ENCODE peak calls at places on chromosomes 13 and 19, in ten cellular contexts. L, D, C, X, J, Q, P, N, I and F are unnamed samples.

GRCh38 chr13:56201834-56202233 is 938.9 kb upstream of the PRR20A start:
- DNase-seq in L (no peak), D (no peak), C (no peak), X (no peak), J (no peak), Q (no peak), P (no peak), N (no peak), I (no peak), F (no peak)

GRCh38 chr19:8397291-8397690 is 7.1 kb downstream of the RAB11B start:
- DNase-seq in L (no peak), D (no peak), C (no peak), X (no peak), J (no peak), Q (no peak), P (no peak), N (no peak), I (no peak), F (no peak)

GRCh38 chr19:55596304-55596703 is 3.0 kb downstream of the FIZ1 start:
- DNase-seq in L (no peak), D (no peak), C (no peak), X (no peak), J (no peak), Q (no peak), P (no peak), N (no peak), I (no peak), F (no peak)

GRCh38 chr19:41174297-41174928 is 18.6 kb upstream of the CYP2S1 start:
- DNase-seq in L (no peak), D (no peak), C (no peak), X (no peak), J (no peak), Q (no peak), P (no peak), N (no peak), I (no peak), F (no peak)

GRCh38 chr13:102286326-102286725 is 115.5 kb downstream of the FGF14 start:
- DNase-seq in L (no peak), D (no peak), C (peak), X (no peak), J (peak), Q (peak), P (no peak), N (no peak), I (no peak), F (no peak)

GRCh38 chr19:10611907-10612306 is 13.4 kb upstream of the SLC44A2 start:
- DNase-seq in L (no peak), D (no peak), C (no peak), X (no peak), J (no peak), Q (no peak), P (no peak), N (no peak), I (no peak), F (no peak)

GRCh38 chr19:15439821-15440641 is 9.7 kb downstream of the WIZ start:
- DNase-seq in L (no peak), D (no peak), C (no peak), X (no peak), J (no peak), Q (no peak), P (no peak), N (no peak), I (no peak), F (no peak)

GRCh38 chr19:51158474-51159129 is 16.5 kb downstream of the SIGLEC7 start:
- DNase-seq in L (peak), D (no peak), C (peak), X (peak), J (peak), Q (peak), P (peak), N (peak), I (peak), F (no peak)

GRCh38 chr19:29380581-29380980 is 145.2 kb upstream of the VSTM2B start:
- DNase-seq in L (no peak), D (no peak), C (no peak), X (no peak), J (no peak), Q (no peak), P (no peak), N (no peak), I (no peak), F (peak)

GRCh38 chr13:41356788-41357187 is 45.7 kb downstream of the NAA16 start:
- DNase-seq in L (no peak), D (no peak), C (no peak), X (peak), J (no peak), Q (no peak), P (peak), N (peak), I (no peak), F (no peak)

GRCh38 chr19:49988433-49988832 is 27.5 kb upstream of the SIGLEC11 start:
- DNase-seq in L (no peak), D (no peak), C (peak), X (no peak), J (no peak), Q (peak), P (no peak), N (peak), I (no peak), F (no peak)

GRCh38 chr13:31310781-31311180 is 111.0 kb downstream of the B3GLCT start:
- DNase-seq in L (peak), D (no peak), C (peak), X (no peak), J (no peak), Q (no peak), P (no peak), N (no peak), I (peak), F (no peak)

GRCh38 chr19:50836543-50837195 is 3.3 kb upstream of the KLK15 start:
- DNase-seq in L (no peak), D (no peak), C (no peak), X (no peak), J (no peak), Q (no peak), P (no peak), N (no peak), I (no peak), F (no peak)

GRCh38 chr19:49142866-49143335 is 12.3 kb downstream of the HRC start:
- DNase-seq in L (peak), D (peak), C (peak), X (peak), J (peak), Q (peak), P (no peak), N (peak), I (peak), F (peak)

GRCh38 chr19:45097776-45098520 is 5.0 kb downstream of the PPP1R37 start:
- DNase-seq in L (peak), D (peak), C (peak), X (no peak), J (peak), Q (peak), P (no peak), N (no peak), I (peak), F (peak)

GRCh38 chr13:48424212-48424611 is 11.3 kb upstream of the LPAR6 start:
- DNase-seq in L (no peak), D (no peak), C (no peak), X (no peak), J (no peak), Q (no peak), P (no peak), N (no peak), I (no peak), F (no peak)

GRCh38 chr13:104757712-104758111 is 1691.5 kb upstream of the SLC10A2 start:
- DNase-seq in L (no peak), D (no peak), C (no peak), X (no peak), J (no peak), Q (no peak), P (no peak), N (no peak), I (no peak), F (no peak)

GRCh38 chr13:98405107-98405571 is 171.8 kb downstream of the STK24 start:
- DNase-seq in L (no peak), D (no peak), C (no peak), X (no peak), J (no peak), Q (no peak), P (no peak), N (no peak), I (peak), F (no peak)

GRCh38 chr19:12331211-12331941 is 2.1 kb downstream of the ZNF563 start:
- DNase-seq in L (no peak), D (no peak), C (no peak), X (no peak), J (no peak), Q (no peak), P (peak), N (peak), I (no peak), F (no peak)

GRCh38 chr13:41546372-41547252 is 89.3 kb downstream of the RGCC start:
- DNase-seq in L (no peak), D (no peak), C (peak), X (no peak), J (no peak), Q (peak), P (no peak), N (no peak), I (no peak), F (no peak)

GRCh38 chr13:43551897-43552456 is 234.8 kb downstream of the ENOX1 start:
- DNase-seq in L (no peak), D (no peak), C (no peak), X (no peak), J (no peak), Q (no peak), P (no peak), N (no peak), I (no peak), F (no peak)

GRCh38 chr19:16660763-16661479 is at the start of gene TMEM38A:
- DNase-seq in L (peak), D (no peak), C (no peak), X (no peak), J (no peak), Q (peak), P (peak), N (peak), I (peak), F (peak)

GRCh38 chr13:104431895-104432294 is 1365.7 kb upstream of the SLC10A2 start:
- DNase-seq in L (no peak), D (no peak), C (no peak), X (no peak), J (no peak), Q (no peak), P (no peak), N (no peak), I (no peak), F (no peak)

GRCh38 chr19:18543814-18544475 is 572 bp upstream of the FKBP8 start:
- DNase-seq in L (no peak), D (no peak), C (peak), X (peak), J (peak), Q (peak), P (peak), N (peak), I (peak), F (no peak)

GRCh38 chr19:18651738-18652137 is 14.9 kb downstream of the KLHL26 start:
- DNase-seq in L (no peak), D (no peak), C (no peak), X (no peak), J (no peak), Q (no peak), P (no peak), N (no peak), I (no peak), F (no peak)

GRCh38 chr19:36152061-36152885 is at the start of gene COX7A1:
- DNase-seq in L (peak), D (no peak), C (no peak), X (no peak), J (no peak), Q (peak), P (no peak), N (no peak), I (no peak), F (peak)

GRCh38 chr19:48443731-48444128 is 2.1 kb upstream of the GRWD1 start:
- DNase-seq in L (no peak), D (no peak), C (no peak), X (no peak), J (no peak), Q (no peak), P (no peak), N (no peak), I (peak), F (no peak)